ENCODE peak calls at places on chromosomes 6 and 20, in eight cellular contexts. J, K, T, X, Q, E, C and U are unnamed samples.

GRCh38 chr6:89067796-89068195 is 12.8 kb upstream of the PNRC1 start:
- DNase-seq in J (no peak), K (no peak), T (no peak), X (no peak), Q (no peak), E (no peak), C (no peak), U (no peak)

GRCh38 chr6:127148511-127148910 is 30.0 kb downstream of the RSPO3 start:
- DNase-seq in J (peak), K (no peak), T (no peak), X (no peak), Q (no peak), E (no peak), C (no peak), U (no peak)

GRCh38 chr6:79536615-79536968 is 638 bp downstream of the LCA5 start:
- DNase-seq in J (peak), K (no peak), T (no peak), X (peak), Q (no peak), E (no peak), C (no peak), U (no peak)

GRCh38 chr6:55009114-55009513 is 162.5 kb downstream of the FAM83B start:
- DNase-seq in J (no peak), K (no peak), T (peak), X (no peak), Q (no peak), E (no peak), C (no peak), U (no peak)

GRCh38 chr20:8454137-8454712 is 322.2 kb downstream of the PLCB1 start:
- DNase-seq in J (peak), K (peak), T (no peak), X (no peak), Q (peak), E (peak), C (no peak), U (peak)

GRCh38 chr6:101783287-101783686 is 389.8 kb downstream of the GRIK2 start:
- DNase-seq in J (no peak), K (no peak), T (no peak), X (no peak), Q (no peak), E (no peak), C (no peak), U (no peak)

GRCh38 chr6:128244751-128245405 is 275.5 kb downstream of the PTPRK start:
- DNase-seq in J (peak), K (no peak), T (no peak), X (no peak), Q (no peak), E (no peak), C (no peak), U (no peak)

GRCh38 chr6:158026054-158026900 is 44.6 kb downstream of the SYNJ2 start:
- DNase-seq in J (peak), K (peak), T (peak), X (peak), Q (peak), E (peak), C (peak), U (peak)

GRCh38 chr6:22926613-22927348 is 357.4 kb downstream of the HDGFL1 start:
- DNase-seq in J (no peak), K (no peak), T (no peak), X (no peak), Q (peak), E (no peak), C (no peak), U (no peak)

GRCh38 chr6:23246901-23247300 is 677.5 kb downstream of the HDGFL1 start:
- DNase-seq in J (no peak), K (no peak), T (no peak), X (no peak), Q (no peak), E (no peak), C (no peak), U (no peak)